ENCODE peak calls at places on chromosomes 1 and 21, in four cellular contexts. N is HEK293T, S is HepG2, I is GM12878. G is an unnamed sample.
A peak's percentile ranks its signal among the peaks of the same experiment; 100 is the strongest.

GRCh38 chr1:84156210-84156621 is 12.1 kb downstream of the PRKACB start:
- DNase-seq in S (no peak), I (no peak), N (no peak), G (no peak)

GRCh38 chr21:38303300-38303699 is 46.5 kb downstream of the KCNJ15 start:
- DNase-seq in S (no peak), I (no peak), N (no peak), G (no peak)

GRCh38 chr1:43688594-43689000 is 18.7 kb upstream of the ST3GAL3 start:
- DNase-seq in S (no peak), I (no peak), N (no peak), G (no peak)

GRCh38 chr1:214523124-214523824 is 28.1 kb downstream of the PTPN14 start:
- DNase-seq in I (no peak), N (no peak), S (peak; percentile 73), G (no peak)

GRCh38 chr1:59645893-59646292 is 168.9 kb upstream of the HOOK1 start:
- DNase-seq in N (no peak), I (no peak), S (no peak), G (no peak)

GRCh38 chr1:17475729-17476128 is 36.3 kb upstream of the RCC2 start:
- DNase-seq in I (no peak), S (no peak), N (no peak), G (peak; percentile 37)

GRCh38 chr21:37670883-37671282 is 245.4 kb downstream of the KCNJ6 start:
- DNase-seq in N (no peak), S (peak; percentile 6), I (no peak), G (no peak)

GRCh38 chr1:181583598-181583997 is 100.3 kb downstream of the CACNA1E start:
- DNase-seq in S (peak; percentile 6), I (no peak), N (no peak), G (no peak)

GRCh38 chr21:15319727-15320126 is 254.9 kb upstream of the NRIP1 start:
- DNase-seq in S (no peak), N (no peak), I (no peak), G (no peak)

GRCh38 chr21:34933609-34934345 is 115.3 kb downstream of the RUNX1 start:
- DNase-seq in N (no peak), S (no peak), I (no peak), G (no peak)

GRCh38 chr21:23162213-23162946 is 2164.2 kb downstream of the NCAM2 start:
- DNase-seq in I (no peak), S (no peak), N (no peak), G (no peak)

GRCh38 chr1:199205740-199206139 is 566.9 kb downstream of the PTPRC start:
- DNase-seq in I (no peak), N (no peak), S (no peak), G (no peak)

GRCh38 chr1:204104331-204105222 is 31.7 kb downstream of the SOX13 start:
- DNase-seq in I (no peak), N (no peak), S (no peak), G (no peak)

GRCh38 chr21:34630536-34631143 is 15.7 kb upstream of the RCAN1 start:
- DNase-seq in N (peak; percentile 68), I (peak; percentile 33), S (peak; percentile 44), G (peak; percentile 78)

GRCh38 chr1:199780948-199781347 is 246.6 kb upstream of the NR5A2 start:
- DNase-seq in I (no peak), N (no peak), S (no peak), G (no peak)

GRCh38 chr1:6770727-6771567 is 14.3 kb upstream of the CAMTA1 start:
- DNase-seq in S (peak; percentile 37), I (no peak), N (peak; percentile 14), G (no peak)

GRCh38 chr1:183596500-183596899 is 6.2 kb upstream of the NCF2 start:
- DNase-seq in I (no peak), S (no peak), N (no peak), G (no peak)

GRCh38 chr1:148308832-148309458 is 156.9 kb upstream of the NBPF11 start:
- DNase-seq in N (no peak), I (no peak), S (no peak), G (no peak)

GRCh38 chr1:55010194-55010886 is 11.6 kb downstream of the BSND start:
- DNase-seq in N (no peak), S (no peak), I (no peak), G (no peak)

GRCh38 chr21:31186916-31187315 is 148.6 kb upstream of the KRTAP19-8 start:
- DNase-seq in I (no peak), N (no peak), S (no peak), G (no peak)

GRCh38 chr1:153763365-153764225 is 11.6 kb upstream of the SLC27A3 start:
- DNase-seq in N (no peak), S (no peak), I (no peak), G (no peak)

GRCh38 chr21:32089771-32090170 is 189.1 kb downstream of the MIS18A start:
- DNase-seq in I (no peak), S (no peak), N (no peak), G (no peak)

GRCh38 chr1:173002891-173003582 is 47.7 kb downstream of the TNFSF18 start:
- DNase-seq in I (no peak), S (no peak), N (no peak), G (no peak)

GRCh38 chr21:35674895-35675470 is 385.3 kb downstream of the SETD4 start:
- DNase-seq in I (no peak), S (no peak), N (no peak), G (no peak)

GRCh38 chr1:201191723-201192477 is 1.3 kb downstream of the IGFN1 start:
- DNase-seq in S (no peak), N (no peak), I (no peak), G (peak; percentile 29)

GRCh38 chr1:181152892-181153633 is 64.6 kb downstream of the IER5 start:
- DNase-seq in I (no peak), N (peak; percentile 56), S (no peak), G (peak; percentile 99)

GRCh38 chr21:18951291-18952038 is 547.9 kb upstream of the TMPRSS15 start:
- DNase-seq in I (no peak), N (peak; percentile 37), S (no peak), G (peak; percentile 58)

GRCh38 chr1:210597555-210598134 is 268.9 kb downstream of the HHAT start:
- DNase-seq in N (no peak), S (peak; percentile 21), I (peak; percentile 7), G (no peak)

GRCh38 chr21:35437941-35438340 is 388.8 kb upstream of the RUNX1 start:
- DNase-seq in N (no peak), S (no peak), I (no peak), G (no peak)

GRCh38 chr1:99397029-99397428 is 132.7 kb downstream of the PLPPR4 start:
- DNase-seq in S (no peak), N (no peak), I (no peak), G (no peak)

GRCh38 chr1:211378844-211379243 is 52.2 kb downstream of the TRAF5 start:
- DNase-seq in N (no peak), I (no peak), S (no peak), G (no peak)

GRCh38 chr1:240149488-240150094 is 57.9 kb downstream of the FMN2 start:
- DNase-seq in I (no peak), S (peak; percentile 17), N (peak; percentile 31), G (peak; percentile 37)

GRCh38 chr1:29417558-29417858 is 181.2 kb downstream of the PTPRU start:
- DNase-seq in I (no peak), N (no peak), S (no peak), G (no peak)

GRCh38 chr1:174991473-174991872 is 8.3 kb upstream of the CACYBP start:
- DNase-seq in N (no peak), I (no peak), S (no peak), G (no peak)

GRCh38 chr1:174989540-174990181 is 10.1 kb upstream of the CACYBP start:
- DNase-seq in S (no peak), I (no peak), N (no peak), G (no peak)

GRCh38 chr1:174988986-174989385 is 10.8 kb upstream of the CACYBP start:
- DNase-seq in I (no peak), N (no peak), S (no peak), G (no peak)

GRCh38 chr1:174988539-174988938 is 11.2 kb upstream of the CACYBP start:
- DNase-seq in N (no peak), S (no peak), I (no peak), G (no peak)

GRCh38 chr1:174990382-174990999 is 9.3 kb upstream of the CACYBP start:
- DNase-seq in S (peak; percentile 60), N (no peak), I (no peak), G (no peak)
- TF ChIP-seq FOXK2 in S (no peak), N (no peak), I (no peak), G (no peak)

GRCh38 chr1:1081311-1082238 is 7.5 kb upstream of the RNF223 start:
- DNase-seq in I (no peak), N (no peak), S (no peak), G (no peak)

GRCh38 chr1:1080951-1081310 is 6.8 kb upstream of the RNF223 start:
- DNase-seq in I (no peak), S (no peak), N (no peak), G (no peak)

GRCh38 chr1:1080122-1080753 is 6.1 kb upstream of the RNF223 start:
- DNase-seq in N (peak; percentile 43), I (no peak), S (peak; percentile 45), G (peak; percentile 90)

GRCh38 chr1:1082239-1083180 is 8.4 kb upstream of the RNF223 start:
- DNase-seq in I (no peak), N (no peak), S (no peak), G (no peak)

GRCh38 chr1:1079408-1080121 is 5.5 kb upstream of the RNF223 start:
- DNase-seq in N (peak; percentile 41), S (peak; percentile 79), I (no peak), G (peak; percentile 71)
- TF ChIP-seq FOXK2 in N (no peak), S (no peak), I (no peak), G (no peak)

DNA sequence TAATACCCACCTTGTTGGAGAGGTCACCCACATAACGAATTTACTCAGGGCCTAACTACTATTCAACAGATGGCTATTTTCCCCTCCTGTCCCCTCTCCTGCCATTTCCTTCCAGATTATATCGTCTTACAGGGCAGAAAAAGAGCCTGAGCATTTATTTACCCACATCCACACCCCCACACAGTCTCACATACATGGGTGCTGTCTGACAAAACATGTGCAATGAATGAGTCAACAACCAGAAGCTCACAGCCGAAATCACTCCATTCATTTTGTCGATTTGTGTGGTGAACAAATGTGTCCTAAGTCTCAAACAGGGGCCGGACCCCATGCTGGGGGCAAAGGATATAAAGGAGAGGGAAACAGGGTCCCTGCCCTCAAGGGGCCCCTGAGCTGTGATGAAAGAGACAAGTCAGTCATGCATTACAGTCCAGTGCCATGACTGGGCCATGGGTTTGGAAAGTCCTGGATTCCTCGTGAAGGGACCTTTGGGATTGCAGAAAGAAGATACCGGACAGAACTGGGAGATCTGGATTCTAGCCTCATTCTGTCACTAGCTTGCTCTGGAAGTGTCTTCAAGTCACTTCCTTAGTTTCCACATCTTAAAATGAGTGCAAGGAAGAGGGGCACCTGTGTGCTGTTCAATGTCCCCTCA is 16.4 kb upstream of the ZNF683 start:
- DNase-seq in N (no peak), I (no peak), S (no peak), G (no peak)
- TF ChIP-seq FOXK2 in N (no peak), I (no peak), S (no peak), G (no peak)

DNA sequence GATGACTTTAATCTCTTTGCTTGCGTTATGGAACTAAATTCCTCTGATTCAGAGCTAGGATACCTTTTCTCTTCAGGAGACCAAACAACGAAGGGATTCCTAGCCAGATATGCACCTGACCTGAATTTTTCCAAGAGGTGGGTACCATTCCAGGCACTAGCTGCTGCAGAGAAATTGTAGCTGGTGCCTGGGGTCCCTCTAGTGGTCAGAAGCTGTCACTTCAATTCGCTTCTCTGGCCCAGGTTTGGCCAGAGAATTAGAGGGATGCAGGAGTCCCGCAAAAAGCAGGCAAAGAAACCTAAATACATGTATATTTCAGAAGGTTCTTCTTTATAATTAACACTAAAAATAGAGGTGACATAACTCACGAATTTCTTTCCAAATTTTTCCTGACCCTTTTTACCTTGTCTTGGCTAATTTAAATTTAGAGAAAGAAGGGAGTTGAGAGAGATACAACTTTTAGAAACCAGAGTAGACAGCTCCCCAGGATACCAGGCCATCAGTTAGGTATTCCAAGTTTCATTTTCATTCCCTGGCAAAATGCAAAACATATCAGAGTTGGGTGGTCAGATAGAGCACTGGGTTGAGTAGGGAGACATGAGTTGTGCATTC is 9.6 kb downstream of the ACKR1 start:
- DNase-seq in S (peak; percentile 8), I (no peak), N (peak; percentile 67), G (peak; percentile 72)
- TF ChIP-seq FOXK2 in S (no peak), I (no peak), N (no peak), G (no peak)